ENCODE peak calls at places on chromosomes 16 and 17, in five cellular contexts. One of them, this sample, is unnamed.

GRCh38 chr16:4682616-4683254 is 10.6 kb upstream of the NUDT16L1 start:
- DNase-seq in small intestine: peak; percentile 28
- DNase-seq in coronary artery: no peak
- DNase-seq in fibroblast of lung: peak; percentile 27
- DNase-seq in CD4-positive, alpha-beta T cell: no peak
- DNase-seq in this sample: peak; percentile 73

GRCh38 chr16:85767569-85767968 is 16.7 kb upstream of the C16orf74 start:
- DNase-seq in fibroblast of lung: peak; percentile 86
- DNase-seq in CD4-positive, alpha-beta T cell: no peak
- DNase-seq in coronary artery: no peak
- DNase-seq in small intestine: no peak
- DNase-seq in this sample: no peak

GRCh38 chr17:28999216-28999615 is 6.6 kb downstream of the SEZ6 start:
- DNase-seq in fibroblast of lung: no peak
- DNase-seq in CD4-positive, alpha-beta T cell: no peak
- DNase-seq in coronary artery: no peak
- DNase-seq in small intestine: no peak
- DNase-seq in this sample: no peak

GRCh38 chr17:28008526-28008925 is 34.0 kb upstream of the NLK start:
- DNase-seq in CD4-positive, alpha-beta T cell: no peak
- DNase-seq in small intestine: peak; percentile 59
- DNase-seq in coronary artery: no peak
- DNase-seq in fibroblast of lung: peak; percentile 66
- DNase-seq in this sample: peak; percentile 66

GRCh38 chr17:66951605-66951953 is 12.9 kb upstream of the CACNG4 start:
- DNase-seq in coronary artery: no peak
- DNase-seq in CD4-positive, alpha-beta T cell: no peak
- DNase-seq in small intestine: no peak
- DNase-seq in fibroblast of lung: no peak
- DNase-seq in this sample: no peak

GRCh38 chr17:78127240-78127887 is 1.2 kb downstream of the TMC6 start:
- DNase-seq in small intestine: peak; percentile 74
- DNase-seq in coronary artery: no peak
- DNase-seq in fibroblast of lung: no peak
- DNase-seq in CD4-positive, alpha-beta T cell: peak; percentile 46
- DNase-seq in this sample: peak; percentile 79

GRCh38 chr16:6571044-6571443 is 761.6 kb upstream of the RBFOX1 start:
- DNase-seq in fibroblast of lung: no peak
- DNase-seq in coronary artery: no peak
- DNase-seq in small intestine: no peak
- DNase-seq in CD4-positive, alpha-beta T cell: no peak
- DNase-seq in this sample: no peak

GRCh38 chr16:48123104-48123788 is 32.5 kb downstream of the ABCC12 start:
- DNase-seq in CD4-positive, alpha-beta T cell: no peak
- DNase-seq in coronary artery: no peak
- DNase-seq in fibroblast of lung: peak; percentile 99
- DNase-seq in small intestine: no peak
- DNase-seq in this sample: peak; percentile 91

GRCh38 chr16:8854298-8854948 is 14.4 kb downstream of the CARHSP1 start:
- DNase-seq in coronary artery: no peak
- DNase-seq in small intestine: no peak
- DNase-seq in fibroblast of lung: no peak
- DNase-seq in CD4-positive, alpha-beta T cell: no peak
- DNase-seq in this sample: no peak

GRCh38 chr16:4309833-4310266 is 6.0 kb upstream of the GLIS2 start:
- DNase-seq in coronary artery: no peak
- DNase-seq in fibroblast of lung: peak; percentile 82
- DNase-seq in small intestine: peak; percentile 60
- DNase-seq in CD4-positive, alpha-beta T cell: peak; percentile 48
- DNase-seq in this sample: peak; percentile 82

GRCh38 chr17:78324391-78325075 is 35.3 kb downstream of the SOCS3 start:
- DNase-seq in small intestine: no peak
- DNase-seq in coronary artery: peak; percentile 95
- DNase-seq in CD4-positive, alpha-beta T cell: no peak
- DNase-seq in fibroblast of lung: peak; percentile 78
- DNase-seq in this sample: peak; percentile 86

GRCh38 chr16:75195811-75196790 is 10.9 kb downstream of the CTRB2 start:
- DNase-seq in small intestine: no peak
- DNase-seq in coronary artery: peak; percentile 53
- DNase-seq in CD4-positive, alpha-beta T cell: no peak
- DNase-seq in fibroblast of lung: no peak
- DNase-seq in this sample: no peak

GRCh38 chr16:81810361-81810760 is 31.3 kb downstream of the PLCG2 start:
- DNase-seq in CD4-positive, alpha-beta T cell: no peak
- DNase-seq in small intestine: no peak
- DNase-seq in fibroblast of lung: no peak
- DNase-seq in coronary artery: no peak
- DNase-seq in this sample: no peak

GRCh38 chr17:2624292-2624731 is 30.9 kb downstream of the PAFAH1B1 start:
- DNase-seq in small intestine: no peak
- DNase-seq in coronary artery: no peak
- DNase-seq in CD4-positive, alpha-beta T cell: no peak
- DNase-seq in fibroblast of lung: no peak
- DNase-seq in this sample: no peak

GRCh38 chr17:34626141-34626681 is 46.8 kb downstream of the TMEM132E start:
- DNase-seq in small intestine: peak; percentile 52
- DNase-seq in coronary artery: no peak
- DNase-seq in CD4-positive, alpha-beta T cell: no peak
- DNase-seq in fibroblast of lung: no peak
- DNase-seq in this sample: no peak

GRCh38 chr16:88067530-88068411 is 116.5 kb downstream of the BANP start:
- DNase-seq in fibroblast of lung: no peak
- DNase-seq in small intestine: no peak
- DNase-seq in coronary artery: no peak
- DNase-seq in CD4-positive, alpha-beta T cell: no peak
- DNase-seq in this sample: no peak

GRCh38 chr17:18105027-18105426 is 3.5 kb upstream of the MYO15A start:
- DNase-seq in CD4-positive, alpha-beta T cell: no peak
- DNase-seq in fibroblast of lung: no peak
- DNase-seq in small intestine: no peak
- DNase-seq in coronary artery: no peak
- DNase-seq in this sample: no peak

GRCh38 chr16:89722392-89723278 is 1.3 kb downstream of the ZNF276 start:
- DNase-seq in CD4-positive, alpha-beta T cell: peak; percentile 82
- DNase-seq in coronary artery: no peak
- DNase-seq in small intestine: peak; percentile 97
- DNase-seq in fibroblast of lung: peak; percentile 77
- DNase-seq in this sample: no peak

GRCh38 chr17:8629371-8630226 is 926 bp downstream of the MYH10 start:
- DNase-seq in fibroblast of lung: peak; percentile 31
- DNase-seq in coronary artery: no peak
- DNase-seq in small intestine: no peak
- DNase-seq in CD4-positive, alpha-beta T cell: no peak
- DNase-seq in this sample: peak; percentile 57

GRCh38 chr17:67388986-67389385 is 11.9 kb downstream of the PITPNC1 start:
- DNase-seq in fibroblast of lung: no peak
- DNase-seq in CD4-positive, alpha-beta T cell: no peak
- DNase-seq in small intestine: no peak
- DNase-seq in coronary artery: no peak
- DNase-seq in this sample: no peak

GRCh38 chr17:12627177-12627629 is 38.5 kb upstream of the MYOCD start:
- DNase-seq in coronary artery: peak; percentile 91
- DNase-seq in fibroblast of lung: peak; percentile 98
- DNase-seq in small intestine: no peak
- DNase-seq in CD4-positive, alpha-beta T cell: no peak
- DNase-seq in this sample: peak; percentile 16

GRCh38 chr16:4519274-4520058 is 19.1 kb downstream of the CDIP1 start:
- DNase-seq in fibroblast of lung: no peak
- DNase-seq in small intestine: no peak
- DNase-seq in coronary artery: no peak
- DNase-seq in CD4-positive, alpha-beta T cell: no peak
- DNase-seq in this sample: no peak

GRCh38 chr16:17260271-17260849 is 210.4 kb downstream of the XYLT1 start:
- DNase-seq in coronary artery: no peak
- DNase-seq in small intestine: no peak
- DNase-seq in CD4-positive, alpha-beta T cell: no peak
- DNase-seq in fibroblast of lung: no peak
- DNase-seq in this sample: no peak

GRCh38 chr16:82051656-82052055 is 16.6 kb downstream of the HSD17B2 start:
- DNase-seq in fibroblast of lung: no peak
- DNase-seq in small intestine: no peak
- DNase-seq in CD4-positive, alpha-beta T cell: no peak
- DNase-seq in coronary artery: no peak
- DNase-seq in this sample: no peak

GRCh38 chr17:59513934-59514841 is 51.2 kb upstream of the DHX40 start:
- DNase-seq in fibroblast of lung: peak; percentile 79
- DNase-seq in small intestine: peak; percentile 83
- DNase-seq in coronary artery: no peak
- DNase-seq in CD4-positive, alpha-beta T cell: no peak
- DNase-seq in this sample: peak; percentile 95

DNA sequence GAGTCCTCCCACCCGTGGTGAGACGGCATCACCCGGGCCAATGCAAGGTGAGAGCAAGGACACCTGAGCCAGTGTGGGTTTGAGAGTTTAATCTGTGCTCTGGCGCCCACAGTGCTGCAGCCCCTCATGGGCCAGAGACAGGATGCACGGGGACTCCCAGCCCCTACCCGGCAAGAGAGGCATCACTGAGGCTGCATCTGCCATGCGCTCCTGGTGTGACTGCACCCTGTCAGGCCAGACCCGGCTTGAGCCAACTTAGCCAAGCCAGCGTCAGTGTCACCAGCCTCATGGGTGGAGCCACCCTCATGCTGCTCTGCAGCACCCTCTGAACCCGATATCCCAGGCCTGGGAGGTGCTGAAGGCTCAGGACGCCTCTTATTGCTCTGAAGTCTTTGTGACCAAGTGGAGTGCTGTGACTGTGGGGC is 1.3 kb upstream of the BRICD5 start:
- DNase-seq in coronary artery: no peak
- DNase-seq in fibroblast of lung: no peak
- DNase-seq in CD4-positive, alpha-beta T cell: no peak
- DNase-seq in small intestine: no peak
- DNase-seq in this sample: no peak
- H3K27ac ChIP-seq in coronary artery: no peak overlapping the region
- H3K27ac ChIP-seq in fibroblast of lung: no peak overlapping the region
- H3K27ac ChIP-seq in CD4-positive, alpha-beta T cell: no peak overlapping the region
- H3K27ac ChIP-seq in small intestine: no peak overlapping the region
- H3K27ac ChIP-seq in this sample: no peak overlapping the region

GRCh38 chr17:50161023-50161910 is 4.5 kb upstream of the SGCA start:
- DNase-seq in coronary artery: peak; percentile 96
- DNase-seq in CD4-positive, alpha-beta T cell: peak; percentile 89
- DNase-seq in fibroblast of lung: peak; percentile 82
- DNase-seq in small intestine: peak; percentile 87
- DNase-seq in this sample: peak; percentile 95

GRCh38 chr17:50162466-50163254 is 3.1 kb upstream of the SGCA start:
- DNase-seq in coronary artery: no peak
- DNase-seq in fibroblast of lung: no peak
- DNase-seq in CD4-positive, alpha-beta T cell: no peak
- DNase-seq in small intestine: no peak
- DNase-seq in this sample: no peak

GRCh38 chr17:50164697-50164988 is 1.2 kb upstream of the SGCA start:
- DNase-seq in fibroblast of lung: no peak
- DNase-seq in coronary artery: no peak
- DNase-seq in CD4-positive, alpha-beta T cell: no peak
- DNase-seq in small intestine: no peak
- DNase-seq in this sample: no peak

GRCh38 chr17:50163846-50164696 is 1.7 kb upstream of the SGCA start:
- DNase-seq in fibroblast of lung: no peak
- DNase-seq in CD4-positive, alpha-beta T cell: no peak
- DNase-seq in small intestine: no peak
- DNase-seq in coronary artery: no peak
- DNase-seq in this sample: no peak

DNA sequence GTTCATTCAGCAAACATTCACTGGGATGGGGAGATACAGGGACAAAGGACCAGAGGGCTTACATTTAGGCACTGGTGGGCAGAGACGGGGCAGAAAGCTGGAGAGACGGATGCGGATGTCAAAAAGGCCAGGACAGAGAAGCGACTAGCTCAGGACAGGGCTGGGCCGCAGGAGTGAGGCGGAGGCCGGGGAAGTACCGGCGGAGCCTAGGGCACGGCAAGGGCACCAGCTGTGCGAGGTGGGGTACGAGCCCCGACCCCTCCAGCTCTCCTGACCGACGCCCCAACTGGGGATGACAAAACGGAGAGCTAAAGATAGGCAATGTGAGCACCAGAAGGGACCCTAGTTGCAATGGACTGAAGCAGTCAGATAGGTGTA is 3.9 kb upstream of the SGCA start:
- DNase-seq in small intestine: no peak
- DNase-seq in CD4-positive, alpha-beta T cell: no peak
- DNase-seq in fibroblast of lung: no peak
- DNase-seq in coronary artery: no peak
- DNase-seq in this sample: no peak
- H3K27ac ChIP-seq in small intestine: no peak overlapping the region
- H3K27ac ChIP-seq in CD4-positive, alpha-beta T cell: no peak overlapping the region
- H3K27ac ChIP-seq in fibroblast of lung: no peak overlapping the region
- H3K27ac ChIP-seq in coronary artery: peak overlapping the region; percentile 84
- H3K27ac ChIP-seq in this sample: no peak overlapping the region

GRCh38 chr16:72961115-72961832 is 86.7 kb downstream of the ZFHX3 start:
- DNase-seq in CD4-positive, alpha-beta T cell: no peak
- DNase-seq in coronary artery: no peak
- DNase-seq in fibroblast of lung: peak; percentile 24
- DNase-seq in small intestine: peak; percentile 63
- DNase-seq in this sample: no peak
- H3K27ac ChIP-seq in CD4-positive, alpha-beta T cell: peak overlapping the region; percentile 10
- H3K27ac ChIP-seq in coronary artery: peak overlapping the region; percentile 4
- H3K27ac ChIP-seq in fibroblast of lung: no peak overlapping the region
- H3K27ac ChIP-seq in small intestine: no peak overlapping the region
- H3K27ac ChIP-seq in this sample: no peak overlapping the region

GRCh38 chr17:75672011-75672410 is 4.9 kb downstream of the SAP30BP start:
- DNase-seq in fibroblast of lung: no peak
- DNase-seq in CD4-positive, alpha-beta T cell: no peak
- DNase-seq in small intestine: no peak
- DNase-seq in coronary artery: no peak
- DNase-seq in this sample: no peak
- H3K27ac ChIP-seq in fibroblast of lung: no peak overlapping the region
- H3K27ac ChIP-seq in CD4-positive, alpha-beta T cell: no peak overlapping the region
- H3K27ac ChIP-seq in small intestine: no peak overlapping the region
- H3K27ac ChIP-seq in coronary artery: no peak overlapping the region
- H3K27ac ChIP-seq in this sample: no peak overlapping the region